ENCODE peak calls at places on chromosomes 4 and X, in seven cellular contexts. O, S, F, Z, X, E and A are unnamed samples.

GRCh38 chrX:9482408-9482807 is 17.6 kb downstream of the TBL1X start:
- DNase-seq in O (no peak), S (no peak), F (no peak), Z (no peak), X (no peak), E (no peak), A (no peak)

GRCh38 chrX:105837227-105837626 is 14.9 kb downstream of the NRK start:
- DNase-seq in O (no peak), S (no peak), F (peak; percentile 86), Z (peak; percentile 79), X (no peak), E (no peak), A (peak; percentile 64)

GRCh38 chr4:680931-681645 is 6.7 kb downstream of the MYL5 start:
- DNase-seq in O (no peak), S (peak; percentile 76), F (peak; percentile 37), Z (peak; percentile 77), X (peak; percentile 70), E (peak; percentile 67), A (peak; percentile 61)

GRCh38 chrX:140157611-140158010 is 192.3 kb upstream of the CXorf66 start:
- DNase-seq in O (no peak), S (no peak), F (peak; percentile 18), Z (no peak), X (no peak), E (no peak), A (peak; percentile 7)

GRCh38 chr4:23455482-23455881 is 434.4 kb downstream of the PPARGC1A start:
- DNase-seq in O (no peak), S (no peak), F (no peak), Z (no peak), X (no peak), E (peak; percentile 28), A (no peak)

GRCh38 chrX:32987139-32987538 is 224.2 kb downstream of the DMD start:
- DNase-seq in O (no peak), S (no peak), F (no peak), Z (peak; percentile 48), X (no peak), E (no peak), A (no peak)

GRCh38 chr4:174402470-174403176 is 118.9 kb downstream of the CEP44 start:
- DNase-seq in O (no peak), S (no peak), F (no peak), Z (no peak), X (no peak), E (no peak), A (no peak)

GRCh38 chrX:149630681-149631292 is 805 bp downstream of the TMEM185A start:
- DNase-seq in O (no peak), S (no peak), F (peak; percentile 47), Z (no peak), X (no peak), E (no peak), A (peak; percentile 67)

GRCh38 chr4:146522862-146523205 is 1.1 kb upstream of the SLC10A7 start:
- DNase-seq in O (no peak), S (no peak), F (peak; percentile 20), Z (no peak), X (no peak), E (no peak), A (no peak)

GRCh38 chr4:47002593-47002992 is 9.2 kb upstream of the GABRA4 start:
- DNase-seq in O (no peak), S (no peak), F (peak; percentile 3), Z (no peak), X (no peak), E (no peak), A (no peak)

GRCh38 chr4:1300466-1301455 is 11.1 kb downstream of the MAEA start:
- DNase-seq in O (peak; percentile 72), S (no peak), F (peak; percentile 88), Z (peak; percentile 64), X (peak; percentile 38), E (no peak), A (peak; percentile 95)

DNA sequence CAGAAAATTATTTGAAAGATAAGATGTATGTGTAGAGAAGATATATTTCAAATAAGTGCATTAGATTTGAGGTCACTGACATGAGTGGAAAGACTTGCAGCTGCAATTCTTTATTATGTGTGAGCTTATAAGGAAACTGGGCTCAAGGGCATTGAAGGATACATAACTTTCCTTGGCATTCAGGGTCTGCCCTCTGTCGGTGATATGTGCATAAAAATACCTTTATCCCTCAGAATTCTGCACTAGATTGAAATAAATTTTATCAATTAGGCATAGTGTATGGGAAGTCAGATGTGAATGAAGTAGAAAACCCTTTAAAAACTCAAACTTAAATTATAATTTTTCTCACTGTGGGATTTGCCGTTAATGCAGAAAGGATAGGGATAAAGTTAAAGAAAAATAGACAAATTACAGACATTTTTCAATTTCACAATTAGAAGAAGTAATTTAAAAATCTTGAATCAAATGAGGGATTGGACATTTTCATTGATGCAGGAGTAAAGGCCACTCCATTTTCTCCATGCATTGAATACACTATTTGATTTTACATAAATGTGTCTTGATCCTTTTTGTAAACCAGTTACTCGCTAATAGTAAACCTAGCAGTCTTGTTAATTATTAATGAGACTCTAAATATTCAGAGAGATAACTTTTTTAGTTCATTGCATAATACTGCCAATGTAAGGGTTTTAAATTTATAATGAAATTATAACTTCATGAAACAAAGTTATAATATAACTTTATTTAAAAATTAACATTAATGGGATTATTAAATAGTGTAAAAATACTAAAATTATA is 21.0 kb upstream of the ETNPPL start:
- DNase-seq in O (no peak), S (no peak), F (peak; percentile 22), Z (no peak), X (no peak), E (no peak), A (no peak)
- TF ChIP-seq CTCF in O (no peak), S (no peak), F (peak; percentile 25), Z (peak; percentile 33), X (no peak), E (no peak), A (peak; percentile 19)

DNA sequence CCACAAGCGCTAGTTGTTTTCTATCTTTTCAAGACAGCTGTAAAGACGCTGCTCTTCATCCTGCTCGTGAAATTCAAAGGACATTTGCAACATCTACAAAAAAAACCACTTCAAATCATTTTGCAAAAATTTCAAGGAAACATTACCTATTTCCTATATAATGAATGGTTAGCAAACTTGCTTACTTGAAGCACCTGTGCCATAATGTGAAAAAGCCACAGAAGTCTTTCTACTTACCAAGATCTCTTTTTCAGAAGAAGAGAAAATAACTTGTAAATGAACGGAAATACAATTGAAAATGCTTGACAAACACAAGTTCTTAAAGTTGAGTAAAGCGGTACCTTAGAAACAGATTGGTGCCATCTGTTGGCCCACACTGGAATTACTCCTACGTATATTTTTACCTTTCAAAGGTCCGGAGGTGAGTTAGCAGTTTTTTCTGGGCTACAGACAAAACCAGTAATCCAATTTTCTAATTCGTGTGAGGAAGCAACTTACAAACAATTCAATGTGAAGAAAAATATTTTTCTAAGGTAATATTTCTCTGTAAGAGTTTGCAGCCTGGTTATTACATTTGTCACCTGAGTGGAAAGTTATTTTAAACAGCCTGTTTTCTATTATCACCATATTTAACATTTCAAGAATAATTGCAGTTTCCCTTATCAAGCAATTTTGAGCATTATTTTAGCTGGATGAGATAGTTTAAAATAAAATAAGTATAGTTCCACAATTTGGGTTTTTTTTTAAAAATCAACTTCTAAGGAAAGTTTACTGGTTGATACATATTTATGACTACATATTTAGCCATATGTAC is at the start of gene TLR6:
- DNase-seq in O (peak; percentile 38), S (peak; percentile 72), F (peak; percentile 59), Z (no peak), X (no peak), E (peak; percentile 71), A (peak; percentile 67)
- H3K4me3 ChIP-seq in O (no peak within 1 kb of the TSS), S (peak within 1 kb of the TSS; percentile 59), F (peak within 1 kb of the TSS; percentile 23), Z (peak within 1 kb of the TSS; percentile 29), X (peak within 1 kb of the TSS; percentile 47), E (no peak within 1 kb of the TSS), A (peak within 1 kb of the TSS; percentile 21)

DNA sequence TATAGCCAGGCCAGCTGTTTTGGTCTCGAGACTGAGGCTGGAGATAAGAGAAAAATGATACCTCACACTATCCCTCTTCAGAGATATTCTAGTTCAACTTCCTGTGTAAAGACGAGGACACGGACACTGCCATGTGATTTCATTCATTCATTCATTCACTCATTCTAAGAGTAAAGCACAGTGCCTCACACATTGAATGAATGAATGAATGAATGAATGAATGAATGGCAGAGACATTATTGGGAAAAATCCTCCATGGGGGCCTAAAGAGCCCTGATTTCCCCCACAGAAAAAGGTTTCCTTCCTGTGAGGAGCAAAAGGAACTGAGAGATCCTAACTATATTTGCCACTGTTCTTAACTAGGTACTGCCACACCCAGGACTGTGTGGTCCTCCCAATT is 183.4 kb upstream of the MAP3K15 start:
- DNase-seq in O (no peak), S (no peak), F (no peak), Z (no peak), X (no peak), E (no peak), A (no peak)
- TF ChIP-seq CTCF in O (no peak), S (no peak), F (no peak), Z (no peak), X (no peak), E (no peak), A (no peak)

GRCh38 chrX:47191806-47192401 is 1.7 kb upstream of the UBA1 start:
- DNase-seq in O (no peak), S (no peak), F (no peak), Z (no peak), X (no peak), E (no peak), A (no peak)
- H3K4me3 ChIP-seq in O (no peak overlapping the region), S (peak overlapping the region; percentile 75), F (peak overlapping the region; percentile 57), Z (peak overlapping the region; percentile 60), X (peak overlapping the region; percentile 46), E (peak overlapping the region; percentile 43), A (peak overlapping the region; percentile 68)

GRCh38 chrX:20361081-20361889 is 94.6 kb upstream of the RPS6KA3 start:
- DNase-seq in O (peak; percentile 45), S (no peak), F (peak; percentile 65), Z (no peak), X (no peak), E (no peak), A (peak; percentile 77)
- TF ChIP-seq CTCF in O (no peak), S (no peak), F (no peak), Z (no peak), X (no peak), E (no peak), A (no peak)